ENCODE peak calls at places on chromosomes 7 and 10, in ten cellular contexts. Z, R, F, A, O, Y, E, M, T and K are unnamed samples.

GRCh38 chr10:43944742-43945730 is 296.4 kb upstream of the ZNF32 start:
- DNase-seq in F (peak; percentile 65), O (no peak), E (no peak), R (peak; percentile 21), M (no peak), Z (no peak), Y (no peak), T (no peak), A (no peak), K (no peak)

GRCh38 chr10:81909453-81909852 is 34.5 kb downstream of the NRG3 start:
- DNase-seq in Z (no peak), R (no peak), E (no peak), F (no peak), O (no peak), T (no peak), M (no peak), A (no peak), Y (no peak), K (no peak)

GRCh38 chr7:148882668-148883232 is 1.3 kb downstream of the EZH2 start:
- DNase-seq in T (peak; percentile 40), E (peak; percentile 8), Y (no peak), Z (no peak), A (no peak), F (no peak), R (no peak), O (no peak), M (no peak), K (no peak)

GRCh38 chr10:28719789-28720436 is 42.6 kb downstream of the BAMBI start:
- DNase-seq in Y (no peak), R (no peak), F (no peak), T (peak; percentile 38), Z (no peak), E (no peak), O (no peak), A (peak; percentile 39), M (no peak), K (no peak)

GRCh38 chr7:78634073-78634472 is 819.4 kb downstream of the MAGI2 start:
- DNase-seq in A (no peak), M (no peak), O (no peak), F (no peak), R (no peak), E (no peak), T (peak; percentile 48), Z (no peak), Y (no peak), K (no peak)

GRCh38 chr10:78963074-78964034 is 105.4 kb upstream of the ZMIZ1 start:
- DNase-seq in O (no peak), F (no peak), T (no peak), R (no peak), Z (no peak), Y (no peak), A (no peak), E (no peak), M (no peak), K (no peak)

GRCh38 chr10:52437205-52437646 is 123.1 kb downstream of the DKK1 start:
- DNase-seq in Y (no peak), O (peak; percentile 15), T (no peak), A (no peak), F (no peak), E (no peak), R (no peak), M (no peak), Z (peak; percentile 21), K (no peak)

GRCh38 chr10:128147669-128148068 is 21.4 kb upstream of the MKI67 start:
- DNase-seq in F (no peak), Z (no peak), O (peak; percentile 97), M (no peak), A (peak; percentile 70), E (no peak), T (peak; percentile 98), R (no peak), Y (no peak), K (peak; percentile 42)

GRCh38 chr10:88892223-88892967 is 12.3 kb downstream of the STAMBPL1 start:
- DNase-seq in M (no peak), Z (no peak), A (peak; percentile 33), F (no peak), T (no peak), R (no peak), O (peak; percentile 85), E (no peak), Y (no peak), K (peak; percentile 37)

GRCh38 chr10:30589441-30589840 is 40.1 kb downstream of the LYZL2 start:
- DNase-seq in A (no peak), R (peak; percentile 68), E (no peak), Z (no peak), Y (no peak), O (no peak), F (no peak), T (no peak), M (no peak), K (no peak)

GRCh38 chr10:129911451-129912160 is 52.5 kb downstream of the EBF3 start:
- DNase-seq in T (no peak), E (no peak), M (no peak), A (no peak), O (no peak), R (peak; percentile 56), Z (no peak), F (no peak), Y (no peak), K (no peak)

GRCh38 chr10:49179699-49180511 is 8.3 kb downstream of the TMEM273 start:
- DNase-seq in Y (no peak), T (no peak), F (no peak), M (no peak), Z (no peak), E (no peak), A (no peak), O (no peak), R (no peak), K (no peak)

GRCh38 chr10:80718024-80718423 is 180.3 kb downstream of the SH2D4B start:
- DNase-seq in T (no peak), Z (no peak), E (no peak), A (no peak), F (no peak), Y (no peak), M (no peak), O (no peak), R (no peak), K (no peak)

GRCh38 chr10:118763202-118763988 is 8.6 kb upstream of the CACUL1 start:
- DNase-seq in E (no peak), R (no peak), M (no peak), Y (no peak), T (no peak), Z (no peak), F (no peak), O (no peak), A (no peak), K (no peak)

GRCh38 chr7:155373359-155374273 is 75.9 kb downstream of the INSIG1 start:
- DNase-seq in F (no peak), E (no peak), R (no peak), M (no peak), Y (no peak), Z (no peak), T (no peak), O (no peak), A (peak; percentile 31), K (no peak)

GRCh38 chr7:155372782-155373358 is 75.2 kb downstream of the INSIG1 start:
- DNase-seq in A (no peak), Y (no peak), O (no peak), R (no peak), Z (no peak), E (no peak), F (no peak), T (no peak), M (no peak), K (no peak)

GRCh38 chr7:155371884-155372781 is 74.5 kb downstream of the INSIG1 start:
- DNase-seq in F (no peak), E (no peak), O (no peak), Z (peak; percentile 32), T (no peak), A (no peak), R (peak; percentile 70), M (no peak), Y (no peak), K (no peak)

GRCh38 chr7:155375337-155376277 is 77.9 kb downstream of the INSIG1 start:
- DNase-seq in E (no peak), M (no peak), R (no peak), O (no peak), A (no peak), T (no peak), F (no peak), Z (no peak), Y (no peak), K (peak; percentile 8)

GRCh38 chr7:155374276-155375252 is 76.9 kb downstream of the INSIG1 start:
- DNase-seq in R (no peak), O (no peak), E (no peak), Z (no peak), Y (no peak), F (peak; percentile 11), T (no peak), M (no peak), A (no peak), K (no peak)
- H3K4me3 ChIP-seq in R (peak overlapping the region; percentile 35), O (no peak overlapping the region), E (peak overlapping the region; percentile 27), Z (no peak overlapping the region), Y (no peak overlapping the region), F (no peak overlapping the region), T (no peak overlapping the region), M (no peak overlapping the region), A (no peak overlapping the region), K (peak overlapping the region; percentile 9)

GRCh38 chr7:96640054-96640453 is 69.6 kb downstream of the SEM1 start:
- DNase-seq in Y (no peak), Z (no peak), T (peak; percentile 59), F (no peak), M (no peak), O (no peak), E (no peak), R (no peak), A (no peak), K (no peak)

GRCh38 chr7:96649981-96650380 is 59.7 kb downstream of the SEM1 start:
- DNase-seq in E (no peak), O (peak; percentile 21), A (peak; percentile 39), T (no peak), R (no peak), Y (no peak), Z (no peak), F (no peak), M (no peak), K (no peak)

GRCh38 chr7:96648784-96649183 is 60.9 kb downstream of the SEM1 start:
- DNase-seq in O (no peak), R (no peak), F (no peak), M (no peak), E (no peak), Z (no peak), Y (no peak), T (no peak), A (no peak), K (no peak)

GRCh38 chr7:96645084-96645483 is 64.6 kb downstream of the SEM1 start:
- DNase-seq in A (no peak), M (no peak), Y (no peak), Z (no peak), F (no peak), T (no peak), R (no peak), E (no peak), O (no peak), K (no peak)
- TF ChIP-seq CTCF in A (no peak), M (no peak), Y (no peak), Z (no peak), F (no peak), T (no peak), R (no peak), E (no peak), O (no peak), K (no peak)

GRCh38 chr7:152761116-152761748 is 1.7 kb downstream of the ACTR3B start:
- DNase-seq in R (no peak), Y (no peak), F (no peak), M (no peak), E (no peak), A (no peak), Z (peak; percentile 43), O (peak; percentile 51), T (peak; percentile 52), K (no peak)
- H3K4me3 ChIP-seq in R (peak overlapping the region; percentile 95), Y (peak overlapping the region; percentile 95), F (peak overlapping the region; percentile 94), M (no peak overlapping the region), E (peak overlapping the region; percentile 96), A (peak overlapping the region; percentile 78), Z (peak overlapping the region; percentile 90), O (peak overlapping the region; percentile 84), T (no peak overlapping the region), K (peak overlapping the region; percentile 90)

GRCh38 chr7:23470290-23471089 is at the start of gene IGF2BP3:
- DNase-seq in R (no peak), M (no peak), Y (no peak), T (peak; percentile 34), O (peak; percentile 80), Z (peak; percentile 96), A (peak; percentile 98), E (peak; percentile 97), F (peak; percentile 90), K (peak; percentile 86)
- TF ChIP-seq CTCF in R (no peak), M (no peak), Y (no peak), T (no peak), O (no peak), Z (no peak), A (no peak), E (no peak), F (no peak), K (peak; percentile 7)